ENCODE peak calls at places on chromosomes 13 and 19, in seven cellular contexts. E is breast epithelium; M is effector memory CD4-positive, alpha-beta T cell; W is iPS DF 6.9; N is CD8-positive, alpha-beta memory T cell; U is HAP-1; J is hepatocyte. H is an unnamed sample.

GRCh38 chr13:36531746-36532486 is 99.6 kb downstream of the CCNA1 start:
- DNase-seq in U (no peak), W (no peak), N (no peak), E (no peak), J (no peak), M (no peak), H (peak; percentile 84)

GRCh38 chr19:416416-416815 is 7.5 kb upstream of the C2CD4C start:
- DNase-seq in M (no peak), N (no peak), J (no peak), W (no peak), E (no peak), U (no peak), H (no peak)

GRCh38 chr19:3642987-3643386 is 16.4 kb upstream of the CACTIN start:
- DNase-seq in E (no peak), J (no peak), M (no peak), U (peak; percentile 60), N (no peak), W (no peak), H (peak; percentile 11)

GRCh38 chr19:23410155-23410554 is 14.9 kb upstream of the ZNF91 start:
- DNase-seq in W (no peak), J (no peak), E (no peak), N (no peak), M (no peak), U (no peak), H (no peak)

GRCh38 chr19:11570039-11570462 is 7.4 kb downstream of the ACP5 start:
- DNase-seq in E (no peak), M (no peak), N (no peak), W (no peak), U (no peak), J (no peak), H (no peak)

GRCh38 chr13:93364166-93364565 is 137.6 kb downstream of the GPC6 start:
- DNase-seq in N (no peak), U (no peak), E (no peak), J (no peak), W (no peak), M (no peak), H (peak; percentile 48)

GRCh38 chr13:110706570-110707378 is 858 bp upstream of the CARS2 start:
- DNase-seq in U (no peak), N (no peak), E (no peak), M (no peak), W (no peak), J (no peak), H (no peak)

GRCh38 chr19:12984143-12984627 is 11.1 kb upstream of the NFIX start:
- DNase-seq in E (no peak), M (no peak), N (no peak), W (no peak), J (no peak), U (no peak), H (no peak)

GRCh38 chr13:25286308-25286968 is 850 bp downstream of the MTMR6 start:
- DNase-seq in J (peak; percentile 46), U (peak; percentile 43), E (no peak), W (no peak), N (peak; percentile 60), M (peak; percentile 18), H (peak; percentile 52)

GRCh38 chr13:99626461-99627082 is 125.3 kb downstream of the TM9SF2 start:
- DNase-seq in E (no peak), N (no peak), J (no peak), W (no peak), U (no peak), M (no peak), H (no peak)

GRCh38 chr19:23996549-23996948 is 81.9 kb downstream of the ZNF726 start:
- DNase-seq in M (no peak), N (no peak), J (no peak), W (peak; percentile 45), E (no peak), U (peak; percentile 50), H (no peak)

GRCh38 chr13:30715837-30716236 is 19.5 kb upstream of the ALOX5AP start:
- DNase-seq in W (no peak), J (no peak), U (no peak), E (no peak), N (no peak), M (no peak), H (no peak)

GRCh38 chr13:75771818-75772217 is 135.7 kb downstream of the LMO7 start:
- DNase-seq in J (no peak), E (no peak), U (no peak), M (no peak), W (no peak), N (no peak), H (peak; percentile 62)

GRCh38 chr19:14561832-14562351 is 10.0 kb downstream of the NDUFB7 start:
- DNase-seq in J (peak; percentile 18), M (no peak), E (peak; percentile 62), U (no peak), N (no peak), W (no peak), H (peak; percentile 48)

GRCh38 chr19:45809643-45810159 is 5.4 kb downstream of the RSPH6A start:
- DNase-seq in N (no peak), M (no peak), E (no peak), U (no peak), W (no peak), J (no peak), H (no peak)

GRCh38 chr13:111336666-111337065 is 16.2 kb downstream of the TEX29 start:
- DNase-seq in M (no peak), N (no peak), W (no peak), J (peak; percentile 40), E (no peak), U (peak; percentile 1), H (peak; percentile 42)

GRCh38 chr19:34269968-34270621 is 15.7 kb downstream of the GARRE1 start:
- DNase-seq in N (peak; percentile 90), J (peak; percentile 12), U (peak; percentile 36), M (peak; percentile 71), E (peak; percentile 63), W (no peak), H (no peak)

DNA sequence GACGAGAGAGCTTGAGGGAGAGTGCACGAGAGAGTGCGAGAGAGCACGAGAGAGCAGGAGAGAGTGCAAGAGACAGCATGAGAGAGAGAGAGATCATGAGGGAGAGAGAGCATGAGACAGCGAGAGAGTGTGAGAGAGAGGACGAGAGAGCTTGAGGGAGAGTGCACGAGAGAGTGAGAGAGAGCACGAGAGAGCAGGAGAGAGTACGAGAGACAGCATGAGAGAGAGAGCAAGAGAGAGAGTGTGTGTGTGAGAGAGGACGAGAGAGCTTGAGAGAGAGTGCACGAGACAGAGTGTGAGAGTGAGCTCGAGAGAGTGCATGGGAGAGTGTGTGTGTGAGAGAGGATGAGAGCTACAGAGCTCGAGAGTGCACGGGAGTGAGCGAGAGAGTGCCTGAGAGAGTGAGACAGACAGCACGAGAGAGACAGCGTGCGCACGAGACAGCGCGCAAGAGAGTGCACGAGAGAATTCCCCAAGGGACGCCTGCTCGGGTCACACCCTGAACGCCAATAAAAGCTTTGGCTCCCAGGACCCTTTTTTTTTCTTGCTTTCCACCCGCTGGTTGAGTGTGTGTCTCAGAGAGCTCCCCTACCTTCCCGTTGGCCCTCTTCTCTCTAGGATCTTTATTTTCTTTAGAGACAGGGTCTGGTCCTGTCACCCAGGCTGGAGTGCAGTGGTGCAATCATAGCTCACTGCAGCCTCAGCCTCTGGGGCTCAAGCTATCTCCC is 3.7 kb downstream of the CD70 start:
- DNase-seq in E (no peak), J (no peak), U (peak; percentile 65), M (no peak), W (peak; percentile 72), N (no peak), H (no peak)
- H3K4me1 ChIP-seq in E (no peaks in the 10 kb centered on the region), J (peaks cover 8% of the 10 kb centered on the region), U (peaks cover 14% of the 10 kb centered on the region), M (peaks cover 44% of the 10 kb centered on the region), W (peaks cover 3% of the 10 kb centered on the region), N (peaks cover 48% of the 10 kb centered on the region), H (peaks cover 6% of the 10 kb centered on the region)

GRCh38 chr19:48962849-48963165 is 2.3 kb upstream of the FTL start:
- DNase-seq in M (no peak), W (no peak), U (no peak), E (no peak), J (no peak), N (no peak), H (no peak)
- H3K4me1 ChIP-seq in M (peaks cover 47% of the 10 kb centered on the region), W (peaks cover 6% of the 10 kb centered on the region), U (peaks cover 16% of the 10 kb centered on the region), E (peaks cover 14% of the 10 kb centered on the region), J (peaks cover 27% of the 10 kb centered on the region), N (peaks cover 42% of the 10 kb centered on the region), H (peaks cover 17% of the 10 kb centered on the region)

DNA sequence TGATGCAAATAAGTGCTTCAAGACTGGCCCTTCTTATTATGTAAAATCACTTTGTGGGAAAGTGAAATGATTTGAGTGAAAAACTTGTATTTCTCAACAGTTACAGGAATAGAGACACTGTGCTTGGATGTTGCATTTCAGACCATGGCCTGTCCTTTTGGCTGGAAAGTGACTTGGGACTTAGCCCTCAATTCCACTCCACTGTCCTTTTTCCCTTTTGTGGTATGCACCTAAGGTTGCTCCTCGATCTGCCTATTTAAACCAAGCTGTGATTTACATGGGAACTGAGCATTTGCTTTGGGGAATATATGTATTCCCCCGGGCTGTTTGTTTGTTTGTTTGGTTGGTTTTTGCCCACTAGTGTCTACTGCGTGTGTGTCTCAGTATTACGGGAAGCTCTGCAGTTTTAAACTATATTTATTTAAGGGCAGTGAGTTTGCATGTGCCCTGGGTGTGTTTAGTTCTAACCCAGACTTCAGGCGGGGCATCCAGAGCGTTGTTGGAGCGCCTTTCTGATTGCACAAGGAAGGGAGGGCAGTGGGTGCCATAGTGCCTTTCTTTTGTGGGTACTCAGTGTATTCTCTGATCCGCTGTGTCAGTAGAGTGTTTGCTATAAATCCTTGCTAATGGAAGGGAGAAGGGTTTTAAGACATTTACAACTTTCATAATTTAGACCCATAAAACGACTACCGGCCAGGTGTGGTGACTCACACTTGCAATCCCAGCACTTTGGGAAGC is 18.2 kb upstream of the RNF113B start:
- DNase-seq in W (no peak), N (no peak), J (no peak), E (no peak), U (no peak), M (no peak), H (no peak)
- H3K4me1 ChIP-seq in W (peaks cover 1% of the 10 kb centered on the region), N (no peaks in the 10 kb centered on the region), J (no peaks in the 10 kb centered on the region), E (no peaks in the 10 kb centered on the region), U (peaks cover 2% of the 10 kb centered on the region), M (no peaks in the 10 kb centered on the region), H (peaks cover 16% of the 10 kb centered on the region)

GRCh38 chr13:40966298-40966697 is 52.8 kb downstream of the ELF1 start:
- DNase-seq in J (no peak), M (no peak), E (no peak), W (no peak), N (no peak), U (no peak), H (no peak)

GRCh38 chr13:40971321-40971720 is 47.8 kb downstream of the ELF1 start:
- DNase-seq in M (no peak), U (no peak), E (no peak), W (no peak), N (no peak), J (no peak), H (no peak)

GRCh38 chr13:40969169-40969901 is 49.8 kb downstream of the ELF1 start:
- DNase-seq in E (no peak), U (no peak), J (no peak), M (no peak), W (no peak), N (no peak), H (no peak)

GRCh38 chr13:40970803-40971202 is 48.3 kb downstream of the ELF1 start:
- DNase-seq in W (no peak), J (no peak), M (no peak), U (no peak), E (no peak), N (no peak), H (no peak)

DNA sequence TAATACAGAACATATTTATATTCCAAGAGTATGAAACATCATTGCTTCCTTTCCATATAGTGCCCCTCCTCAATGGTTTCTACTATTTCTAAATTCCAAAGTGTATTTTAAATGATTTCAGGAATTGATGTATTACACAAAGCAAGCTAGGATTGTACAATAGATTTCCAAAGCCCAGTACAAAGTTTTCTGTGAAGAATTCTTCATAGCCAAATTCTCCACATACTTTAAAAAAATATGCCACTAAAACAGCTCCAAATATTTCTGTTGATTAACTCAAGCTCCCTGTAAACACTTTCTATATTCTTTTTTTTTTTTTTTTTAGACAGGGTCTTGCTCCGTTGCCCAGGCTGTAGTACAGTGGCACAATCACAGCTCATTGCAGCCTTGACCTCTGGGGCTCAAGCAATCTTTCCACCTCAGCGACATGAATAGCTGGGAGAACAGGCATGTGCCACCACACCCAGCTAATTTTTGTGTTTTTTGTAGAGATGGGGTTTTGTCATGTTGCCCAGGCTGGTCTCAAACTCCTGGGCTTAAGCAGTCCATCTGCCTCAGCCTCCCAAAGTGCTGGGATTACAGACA is 50.6 kb downstream of the ELF1 start:
- DNase-seq in W (no peak), N (no peak), J (no peak), M (no peak), E (no peak), U (no peak), H (no peak)
- H3K4me1 ChIP-seq in W (no peaks in the 10 kb centered on the region), N (peaks cover 100% of the 10 kb centered on the region), J (peaks cover 33% of the 10 kb centered on the region), M (peaks cover 60% of the 10 kb centered on the region), E (peaks cover 3% of the 10 kb centered on the region), U (no peaks in the 10 kb centered on the region), H (peaks cover 5% of the 10 kb centered on the region)